ENCODE peak calls at places on chromosomes 6 and 20, in ten cellular contexts. One of them, this sample, is unnamed.

GRCh38 chr20:31859998-31860380 is 10.3 kb downstream of the DUSP15 start:
- DNase-seq in stomach: no peak
- DNase-seq in nephron progenitor cell: no peak
- DNase-seq in hepatocyte: no peak
- DNase-seq in neural progenitor cell: no peak
- DNase-seq in AG09309: no peak
- DNase-seq in fibroblast of mammary gland: no peak
- DNase-seq in cardiac muscle cell: no peak
- DNase-seq in pancreas: no peak
- DNase-seq in PC-9: peak; percentile 23
- DNase-seq in this sample: no peak

GRCh38 chr20:35503841-35504460 is 25.5 kb downstream of the C20orf173 start:
- DNase-seq in stomach: no peak
- DNase-seq in nephron progenitor cell: no peak
- DNase-seq in hepatocyte: no peak
- DNase-seq in neural progenitor cell: no peak
- DNase-seq in AG09309: no peak
- DNase-seq in fibroblast of mammary gland: no peak
- DNase-seq in cardiac muscle cell: peak; percentile 43
- DNase-seq in pancreas: no peak
- DNase-seq in PC-9: no peak
- DNase-seq in this sample: no peak

GRCh38 chr20:48723308-48724264 is 104.2 kb downstream of the PREX1 start:
- DNase-seq in stomach: peak; percentile 83
- DNase-seq in nephron progenitor cell: peak; percentile 28
- DNase-seq in hepatocyte: peak; percentile 34
- DNase-seq in neural progenitor cell: no peak
- DNase-seq in AG09309: no peak
- DNase-seq in fibroblast of mammary gland: no peak
- DNase-seq in cardiac muscle cell: peak; percentile 54
- DNase-seq in pancreas: no peak
- DNase-seq in PC-9: no peak
- DNase-seq in this sample: no peak

GRCh38 chr6:38233161-38233791 is 406.5 kb downstream of the BTBD9 start:
- DNase-seq in stomach: no peak
- DNase-seq in nephron progenitor cell: no peak
- DNase-seq in hepatocyte: no peak
- DNase-seq in neural progenitor cell: no peak
- DNase-seq in AG09309: no peak
- DNase-seq in fibroblast of mammary gland: peak; percentile 59
- DNase-seq in cardiac muscle cell: no peak
- DNase-seq in pancreas: no peak
- DNase-seq in PC-9: peak; percentile 49
- DNase-seq in this sample: peak; percentile 14

GRCh38 chr20:18156045-18156444 is 18.4 kb downstream of the KAT14 start:
- DNase-seq in stomach: no peak
- DNase-seq in nephron progenitor cell: no peak
- DNase-seq in hepatocyte: no peak
- DNase-seq in neural progenitor cell: no peak
- DNase-seq in AG09309: no peak
- DNase-seq in fibroblast of mammary gland: no peak
- DNase-seq in cardiac muscle cell: no peak
- DNase-seq in pancreas: no peak
- DNase-seq in PC-9: no peak
- DNase-seq in this sample: no peak

GRCh38 chr6:108914235-108915022 is 66.2 kb downstream of the ARMC2 start:
- DNase-seq in stomach: no peak
- DNase-seq in nephron progenitor cell: peak; percentile 7
- DNase-seq in hepatocyte: no peak
- DNase-seq in neural progenitor cell: peak; percentile 58
- DNase-seq in AG09309: no peak
- DNase-seq in fibroblast of mammary gland: peak; percentile 10
- DNase-seq in cardiac muscle cell: peak; percentile 38
- DNase-seq in pancreas: no peak
- DNase-seq in PC-9: no peak
- DNase-seq in this sample: peak; percentile 20

GRCh38 chr6:150646228-150646627 is 46.5 kb downstream of the PLEKHG1 start:
- DNase-seq in stomach: no peak
- DNase-seq in nephron progenitor cell: no peak
- DNase-seq in hepatocyte: no peak
- DNase-seq in neural progenitor cell: no peak
- DNase-seq in AG09309: no peak
- DNase-seq in fibroblast of mammary gland: no peak
- DNase-seq in cardiac muscle cell: no peak
- DNase-seq in pancreas: no peak
- DNase-seq in PC-9: no peak
- DNase-seq in this sample: no peak

GRCh38 chr6:169397684-169398083 is 144.0 kb upstream of the THBS2 start:
- DNase-seq in stomach: no peak
- DNase-seq in nephron progenitor cell: no peak
- DNase-seq in hepatocyte: no peak
- DNase-seq in neural progenitor cell: no peak
- DNase-seq in AG09309: no peak
- DNase-seq in fibroblast of mammary gland: peak; percentile 31
- DNase-seq in cardiac muscle cell: no peak
- DNase-seq in pancreas: no peak
- DNase-seq in PC-9: no peak
- DNase-seq in this sample: no peak

GRCh38 chr20:56393133-56393472 is 658 bp downstream of the CSTF1 start:
- DNase-seq in stomach: no peak
- DNase-seq in nephron progenitor cell: no peak
- DNase-seq in hepatocyte: no peak
- DNase-seq in neural progenitor cell: no peak
- DNase-seq in AG09309: no peak
- DNase-seq in fibroblast of mammary gland: no peak
- DNase-seq in cardiac muscle cell: no peak
- DNase-seq in pancreas: no peak
- DNase-seq in PC-9: no peak
- DNase-seq in this sample: peak; percentile 37

GRCh38 chr6:130223508-130223907 is 757 bp upstream of the SAMD3 start:
- DNase-seq in stomach: no peak
- DNase-seq in nephron progenitor cell: no peak
- DNase-seq in hepatocyte: no peak
- DNase-seq in neural progenitor cell: no peak
- DNase-seq in AG09309: no peak
- DNase-seq in fibroblast of mammary gland: peak; percentile 18
- DNase-seq in cardiac muscle cell: no peak
- DNase-seq in pancreas: no peak
- DNase-seq in PC-9: no peak
- DNase-seq in this sample: no peak

GRCh38 chr20:29300579-29301551 is 1956.6 kb upstream of the DEFB115 start:
- DNase-seq in stomach: no peak
- DNase-seq in nephron progenitor cell: no peak
- DNase-seq in hepatocyte: no peak
- DNase-seq in neural progenitor cell: no peak
- DNase-seq in AG09309: no peak
- DNase-seq in fibroblast of mammary gland: no peak
- DNase-seq in cardiac muscle cell: no peak
- DNase-seq in pancreas: no peak
- DNase-seq in PC-9: no peak
- DNase-seq in this sample: no peak

GRCh38 chr6:73581293-73581692 is 60.5 kb upstream of the EEF1A1 start:
- DNase-seq in stomach: no peak
- DNase-seq in nephron progenitor cell: no peak
- DNase-seq in hepatocyte: no peak
- DNase-seq in neural progenitor cell: no peak
- DNase-seq in AG09309: no peak
- DNase-seq in fibroblast of mammary gland: no peak
- DNase-seq in cardiac muscle cell: no peak
- DNase-seq in pancreas: no peak
- DNase-seq in PC-9: no peak
- DNase-seq in this sample: no peak

GRCh38 chr6:73579389-73579788 is 58.6 kb upstream of the EEF1A1 start:
- DNase-seq in stomach: no peak
- DNase-seq in nephron progenitor cell: no peak
- DNase-seq in hepatocyte: no peak
- DNase-seq in neural progenitor cell: no peak
- DNase-seq in AG09309: no peak
- DNase-seq in fibroblast of mammary gland: no peak
- DNase-seq in cardiac muscle cell: no peak
- DNase-seq in pancreas: no peak
- DNase-seq in PC-9: no peak
- DNase-seq in this sample: no peak

GRCh38 chr6:73579851-73580246 is 59.0 kb upstream of the EEF1A1 start:
- DNase-seq in stomach: peak; percentile 32
- DNase-seq in nephron progenitor cell: no peak
- DNase-seq in hepatocyte: peak; percentile 70
- DNase-seq in neural progenitor cell: no peak
- DNase-seq in AG09309: peak; percentile 78
- DNase-seq in fibroblast of mammary gland: peak; percentile 97
- DNase-seq in cardiac muscle cell: peak; percentile 96
- DNase-seq in pancreas: no peak
- DNase-seq in PC-9: peak; percentile 92
- DNase-seq in this sample: peak; percentile 29

GRCh38 chr6:73577605-73578160 is 56.9 kb upstream of the EEF1A1 start:
- DNase-seq in stomach: no peak
- DNase-seq in nephron progenitor cell: no peak
- DNase-seq in hepatocyte: no peak
- DNase-seq in neural progenitor cell: no peak
- DNase-seq in AG09309: no peak
- DNase-seq in fibroblast of mammary gland: no peak
- DNase-seq in cardiac muscle cell: peak; percentile 53
- DNase-seq in pancreas: no peak
- DNase-seq in PC-9: no peak
- DNase-seq in this sample: no peak

DNA sequence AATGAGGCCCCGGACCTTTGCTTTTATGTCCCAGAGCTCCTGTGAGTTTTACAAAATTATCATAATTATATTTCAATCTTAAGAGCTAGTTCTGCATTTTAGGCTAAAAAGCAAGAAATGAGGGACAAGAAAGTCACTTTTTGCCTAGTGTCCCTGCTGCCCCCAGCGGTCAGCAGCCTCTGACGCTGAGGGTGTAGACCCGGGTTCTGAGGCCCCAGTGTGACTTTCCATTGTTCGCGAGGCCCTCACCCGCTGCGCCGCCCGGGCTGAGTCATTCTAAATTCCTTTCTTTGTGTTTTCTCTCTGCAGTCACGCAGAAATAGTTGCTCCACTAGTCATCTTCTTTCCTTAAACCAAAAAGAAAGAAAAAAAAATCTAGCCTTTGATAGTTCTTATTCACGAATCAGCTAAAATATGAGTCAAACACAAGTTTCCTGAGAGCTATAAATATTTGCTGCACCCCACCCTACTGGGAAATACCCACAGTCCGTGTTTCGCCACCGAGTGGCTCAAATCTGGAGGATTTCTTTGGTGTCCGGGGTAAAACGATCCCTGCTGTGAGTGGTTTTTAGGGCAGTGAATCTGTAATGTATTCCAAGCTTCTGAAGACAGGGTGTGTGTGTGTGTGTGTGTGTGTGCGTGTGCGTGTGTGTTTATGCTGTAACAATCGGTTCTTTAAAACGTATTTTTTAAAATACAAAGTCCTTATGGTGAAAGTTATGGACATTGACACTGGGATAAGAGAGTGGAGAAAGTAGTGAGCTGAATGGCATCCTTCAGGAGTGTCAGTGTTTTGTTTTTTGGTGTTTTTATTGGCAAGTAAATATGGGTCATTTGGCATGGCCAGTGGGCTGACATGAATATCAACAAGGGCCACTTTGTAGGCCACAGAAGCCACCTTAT is 59.7 kb upstream of the EEF1A1 start:
- DNase-seq in stomach: peak; percentile 81
- DNase-seq in nephron progenitor cell: peak; percentile 62
- DNase-seq in hepatocyte: peak; percentile 94
- DNase-seq in neural progenitor cell: peak; percentile 94
- DNase-seq in AG09309: peak; percentile 98
- DNase-seq in fibroblast of mammary gland: peak; percentile 97
- DNase-seq in cardiac muscle cell: peak; percentile 97
- DNase-seq in pancreas: peak; percentile 65
- DNase-seq in PC-9: peak; percentile 97
- DNase-seq in this sample: peak; percentile 86
- TF ChIP-seq CTCF in stomach: no peak
- TF ChIP-seq CTCF in nephron progenitor cell: peak; percentile 37
- TF ChIP-seq CTCF in hepatocyte: peak; percentile 41
- TF ChIP-seq CTCF in neural progenitor cell: peak; percentile 74
- TF ChIP-seq CTCF in AG09309: peak; percentile 53
- TF ChIP-seq CTCF in fibroblast of mammary gland: peak; percentile 38
- TF ChIP-seq CTCF in cardiac muscle cell: peak; percentile 54
- TF ChIP-seq CTCF in pancreas: no peak
- TF ChIP-seq CTCF in PC-9: peak; percentile 56
- TF ChIP-seq CTCF in this sample: peak; percentile 54

DNA sequence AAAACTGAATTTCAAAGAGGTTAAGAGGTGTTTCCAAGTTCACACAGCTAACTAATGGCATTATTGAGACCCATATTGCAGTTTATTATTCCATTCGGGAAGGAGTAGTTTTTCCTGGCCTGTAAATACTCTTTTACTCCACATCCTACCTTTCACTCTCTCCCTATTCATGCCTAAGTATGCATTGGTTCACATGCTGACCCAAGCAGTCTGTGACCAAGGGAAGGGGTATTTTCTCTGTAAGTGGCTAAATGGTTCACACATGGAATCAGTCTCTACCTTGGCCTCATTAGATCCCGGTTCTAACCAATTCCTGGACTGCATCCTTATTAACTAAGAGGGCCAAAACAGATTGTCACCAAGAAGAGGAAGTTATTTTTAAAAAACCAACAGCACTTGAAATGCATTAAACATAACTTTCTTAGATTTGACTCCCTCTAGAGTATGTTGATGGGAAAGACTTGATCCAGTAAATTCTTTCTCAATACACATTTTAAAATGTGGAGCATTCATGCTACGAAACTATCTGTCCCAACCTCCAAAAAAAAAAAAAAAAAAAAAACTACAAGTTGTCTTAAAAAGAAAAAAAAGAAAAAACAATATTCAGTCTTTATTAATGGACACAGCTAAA is 17.8 kb upstream of the RSPO3 start:
- DNase-seq in stomach: no peak
- DNase-seq in nephron progenitor cell: no peak
- DNase-seq in hepatocyte: no peak
- DNase-seq in neural progenitor cell: no peak
- DNase-seq in AG09309: peak; percentile 11
- DNase-seq in fibroblast of mammary gland: peak; percentile 56
- DNase-seq in cardiac muscle cell: peak; percentile 33
- DNase-seq in pancreas: no peak
- DNase-seq in PC-9: no peak
- DNase-seq in this sample: no peak
- TF ChIP-seq CTCF in stomach: no peak
- TF ChIP-seq CTCF in nephron progenitor cell: peak; percentile 19
- TF ChIP-seq CTCF in hepatocyte: peak; percentile 45
- TF ChIP-seq CTCF in neural progenitor cell: peak; percentile 50
- TF ChIP-seq CTCF in AG09309: no peak
- TF ChIP-seq CTCF in fibroblast of mammary gland: peak; percentile 44
- TF ChIP-seq CTCF in cardiac muscle cell: peak; percentile 34
- TF ChIP-seq CTCF in pancreas: no peak
- TF ChIP-seq CTCF in PC-9: peak; percentile 55
- TF ChIP-seq CTCF in this sample: no peak

GRCh38 chr6:99334526-99335127 is 14.8 kb downstream of the FAXC start:
- DNase-seq in stomach: no peak
- DNase-seq in nephron progenitor cell: no peak
- DNase-seq in hepatocyte: peak; percentile 59
- DNase-seq in neural progenitor cell: peak; percentile 66
- DNase-seq in AG09309: peak; percentile 28
- DNase-seq in fibroblast of mammary gland: peak; percentile 63
- DNase-seq in cardiac muscle cell: peak; percentile 67
- DNase-seq in pancreas: no peak
- DNase-seq in PC-9: peak; percentile 55
- DNase-seq in this sample: peak; percentile 51
- TF ChIP-seq CTCF in stomach: no peak
- TF ChIP-seq CTCF in nephron progenitor cell: peak; percentile 53
- TF ChIP-seq CTCF in hepatocyte: peak; percentile 57
- TF ChIP-seq CTCF in neural progenitor cell: peak; percentile 70
- TF ChIP-seq CTCF in AG09309: peak; percentile 74
- TF ChIP-seq CTCF in fibroblast of mammary gland: peak; percentile 64
- TF ChIP-seq CTCF in cardiac muscle cell: peak; percentile 64
- TF ChIP-seq CTCF in pancreas: peak; percentile 10
- TF ChIP-seq CTCF in PC-9: peak; percentile 80
- TF ChIP-seq CTCF in this sample: peak; percentile 55

GRCh38 chr6:132598473-132598872 is 8.9 kb upstream of the TAAR5 start:
- DNase-seq in stomach: no peak
- DNase-seq in nephron progenitor cell: peak; percentile 3
- DNase-seq in hepatocyte: peak; percentile 55
- DNase-seq in neural progenitor cell: peak; percentile 53
- DNase-seq in AG09309: no peak
- DNase-seq in fibroblast of mammary gland: no peak
- DNase-seq in cardiac muscle cell: peak; percentile 2
- DNase-seq in pancreas: no peak
- DNase-seq in PC-9: peak; percentile 51
- DNase-seq in this sample: peak; percentile 19
- TF ChIP-seq CTCF in stomach: no peak
- TF ChIP-seq CTCF in nephron progenitor cell: peak; percentile 34
- TF ChIP-seq CTCF in hepatocyte: peak; percentile 35
- TF ChIP-seq CTCF in neural progenitor cell: peak; percentile 56
- TF ChIP-seq CTCF in AG09309: peak; percentile 17
- TF ChIP-seq CTCF in fibroblast of mammary gland: peak; percentile 29
- TF ChIP-seq CTCF in cardiac muscle cell: peak; percentile 30
- TF ChIP-seq CTCF in pancreas: no peak
- TF ChIP-seq CTCF in PC-9: peak; percentile 52
- TF ChIP-seq CTCF in this sample: peak; percentile 32

This sample was measured in RWPE1.